ENCODE peak calls at places on chromosomes 2 and 18, in ten cellular contexts. C, B, E, Y, T, Q, P, M, D and R are unnamed samples.

GRCh38 chr2:196230460-196230859 is 59.1 kb upstream of the STK17B start:
- DNase-seq in C (no peak), B (no peak), E (no peak), Y (no peak), T (no peak), Q (no peak), P (no peak), M (no peak), D (no peak), R (no peak)

GRCh38 chr2:161208527-161209139 is 48.4 kb downstream of the TANK start:
- DNase-seq in C (no peak), B (no peak), E (no peak), Y (peak), T (no peak), Q (no peak), P (no peak), M (no peak), D (no peak), R (peak)

GRCh38 chr2:19733951-19734425 is 167.8 kb downstream of the TTC32 start:
- DNase-seq in C (no peak), B (no peak), E (no peak), Y (peak), T (no peak), Q (no peak), P (no peak), M (no peak), D (no peak), R (no peak)

GRCh38 chr2:39128919-39129391 is 8.1 kb upstream of the SOS1 start:
- DNase-seq in C (no peak), B (peak), E (no peak), Y (no peak), T (peak), Q (peak), P (no peak), M (peak), D (no peak), R (no peak)

GRCh38 chr2:96867756-96868554 is 1.9 kb downstream of the SEMA4C start:
- DNase-seq in C (no peak), B (no peak), E (no peak), Y (no peak), T (no peak), Q (no peak), P (peak), M (no peak), D (peak), R (no peak)

GRCh38 chr2:85009019-85009618 is 38.2 kb downstream of the KCMF1 start:
- DNase-seq in C (no peak), B (no peak), E (no peak), Y (no peak), T (peak), Q (peak), P (no peak), M (no peak), D (no peak), R (peak)

GRCh38 chr2:233801357-233802131 is 23.4 kb downstream of the MROH2A start:
- DNase-seq in C (no peak), B (no peak), E (no peak), Y (no peak), T (peak), Q (peak), P (no peak), M (no peak), D (no peak), R (no peak)

GRCh38 chr2:61268249-61268648 is 106.3 kb downstream of the C2orf74 start:
- DNase-seq in C (no peak), B (no peak), E (no peak), Y (no peak), T (no peak), Q (no peak), P (no peak), M (no peak), D (no peak), R (no peak)

GRCh38 chr2:142769761-142770160 is 107.7 kb upstream of the KYNU start:
- DNase-seq in C (no peak), B (no peak), E (no peak), Y (no peak), T (no peak), Q (no peak), P (no peak), M (no peak), D (no peak), R (no peak)

GRCh38 chr2:46548103-46548486 is 68.7 kb downstream of the TMEM247 start:
- DNase-seq in C (no peak), B (no peak), E (no peak), Y (no peak), T (no peak), Q (peak), P (peak), M (no peak), D (no peak), R (no peak)

GRCh38 chr2:172586255-172586891 is 30.5 kb downstream of the PDK1 start:
- DNase-seq in C (no peak), B (no peak), E (no peak), Y (no peak), T (no peak), Q (no peak), P (no peak), M (no peak), D (no peak), R (no peak)

GRCh38 chr2:12726271-12726670 is 9.5 kb downstream of the TRIB2 start:
- DNase-seq in C (no peak), B (no peak), E (no peak), Y (no peak), T (no peak), Q (no peak), P (no peak), M (no peak), D (no peak), R (no peak)

GRCh38 chr18:5601188-5601624 is 57.4 kb upstream of the EPB41L3 start:
- DNase-seq in C (no peak), B (no peak), E (no peak), Y (no peak), T (no peak), Q (no peak), P (no peak), M (no peak), D (no peak), R (no peak)

GRCh38 chr2:68726608-68727367 is 7.8 kb upstream of the ARHGAP25 start:
- DNase-seq in C (no peak), B (peak), E (no peak), Y (no peak), T (peak), Q (peak), P (peak), M (no peak), D (no peak), R (no peak)

GRCh38 chr2:98507940-98508689 is 63.5 kb downstream of the INPP4A start:
- DNase-seq in C (no peak), B (no peak), E (no peak), Y (no peak), T (no peak), Q (no peak), P (peak), M (no peak), D (no peak), R (no peak)

GRCh38 chr2:109512076-109512475 is 101.7 kb downstream of the SEPTIN10 start:
- DNase-seq in C (no peak), B (no peak), E (no peak), Y (no peak), T (no peak), Q (no peak), P (no peak), M (no peak), D (no peak), R (no peak)

GRCh38 chr2:58063641-58064040 is 17.0 kb downstream of the VRK2 start:
- DNase-seq in C (no peak), B (no peak), E (no peak), Y (peak), T (no peak), Q (no peak), P (no peak), M (no peak), D (no peak), R (no peak)

GRCh38 chr2:143193121-143193520 is 63.9 kb downstream of the ARHGAP15 start:
- DNase-seq in C (no peak), B (no peak), E (no peak), Y (no peak), T (no peak), Q (no peak), P (peak), M (no peak), D (no peak), R (no peak)

GRCh38 chr2:17621781-17622180 is 81.3 kb downstream of the VSNL1 start:
- DNase-seq in C (no peak), B (no peak), E (no peak), Y (peak), T (no peak), Q (no peak), P (no peak), M (no peak), D (no peak), R (no peak)

GRCh38 chr18:79480171-79480981 is 84.6 kb downstream of the NFATC1 start:
- DNase-seq in C (no peak), B (no peak), E (no peak), Y (no peak), T (no peak), Q (no peak), P (no peak), M (no peak), D (no peak), R (no peak)

GRCh38 chr2:199223791-199224190 is 233.9 kb downstream of the SATB2 start:
- DNase-seq in C (no peak), B (no peak), E (no peak), Y (no peak), T (peak), Q (no peak), P (no peak), M (no peak), D (no peak), R (peak)

GRCh38 chr2:161379740-161380139 is 36.4 kb upstream of the TBR1 start:
- DNase-seq in C (no peak), B (no peak), E (no peak), Y (no peak), T (no peak), Q (no peak), P (no peak), M (no peak), D (no peak), R (no peak)

GRCh38 chr2:201969241-201969937 is 64.3 kb upstream of the FZD7 start:
- DNase-seq in C (no peak), B (no peak), E (no peak), Y (no peak), T (no peak), Q (no peak), P (no peak), M (no peak), D (no peak), R (no peak)

GRCh38 chr2:219965287-219965870 is 337.9 kb downstream of the SLC4A3 start:
- DNase-seq in C (no peak), B (no peak), E (no peak), Y (no peak), T (no peak), Q (no peak), P (no peak), M (no peak), D (no peak), R (no peak)

GRCh38 chr18:60978338-60978737 is 354.9 kb upstream of the CDH20 start:
- DNase-seq in C (no peak), B (no peak), E (no peak), Y (peak), T (no peak), Q (no peak), P (no peak), M (no peak), D (no peak), R (peak)

GRCh38 chr2:240930631-240931318 is 24.6 kb downstream of the CROCC2 start:
- DNase-seq in C (no peak), B (no peak), E (no peak), Y (no peak), T (no peak), Q (no peak), P (no peak), M (no peak), D (no peak), R (no peak)

GRCh38 chr2:38266382-38267051 is 110.6 kb downstream of the ATL2 start:
- DNase-seq in C (no peak), B (no peak), E (no peak), Y (no peak), T (no peak), Q (no peak), P (no peak), M (no peak), D (no peak), R (no peak)

GRCh38 chr2:216636570-216637450 is 3.6 kb downstream of the IGFBP2 start:
- DNase-seq in C (no peak), B (no peak), E (no peak), Y (no peak), T (no peak), Q (no peak), P (no peak), M (no peak), D (no peak), R (no peak)

GRCh38 chr2:235493775-235494715 is at the start of gene AGAP1:
- DNase-seq in C (peak), B (no peak), E (peak), Y (peak), T (no peak), Q (no peak), P (peak), M (no peak), D (peak), R (peak)